ENCODE peak calls at places on chromosome 20, in four cellular contexts. G is K562, J is HepG2, B is GM12878. O is an unnamed sample.

GRCh38 chr20:22374678-22375590 is 209.4 kb downstream of the FOXA2 start:
- DNase-seq in J (no peak), G (no peak), B (no peak), O (no peak)

GRCh38 chr20:46021361-46022359 is 7.4 kb upstream of the SLC12A5 start:
- DNase-seq in B (no peak), G (peak; percentile 93), J (peak; percentile 69), O (peak; percentile 93)

GRCh38 chr20:59825944-59826759 is 107.3 kb downstream of the SYCP2 start:
- DNase-seq in B (no peak), G (no peak), J (no peak), O (no peak)

GRCh38 chr20:56859751-56860366 is 230.8 kb downstream of the TFAP2C start:
- DNase-seq in J (no peak), G (no peak), B (no peak), O (no peak)

GRCh38 chr20:8523684-8524083 is 391.6 kb downstream of the PLCB1 start:
- DNase-seq in J (no peak), B (no peak), G (no peak), O (no peak)

GRCh38 chr20:59071224-59071623 is 28.6 kb upstream of the PRELID3B start:
- DNase-seq in J (no peak), G (no peak), B (no peak), O (no peak)

GRCh38 chr20:24708411-24709295 is 239.2 kb downstream of the SYNDIG1 start:
- DNase-seq in J (no peak), B (no peak), G (no peak), O (no peak)

GRCh38 chr20:4766631-4767030 is 44.9 kb downstream of the PRND start:
- DNase-seq in J (no peak), B (no peak), G (peak; percentile 21), O (no peak)

GRCh38 chr20:63700199-63701050 is 4.0 kb downstream of the TNFRSF6B start:
- DNase-seq in B (no peak), J (no peak), G (peak; percentile 20), O (peak; percentile 7)

GRCh38 chr20:2335096-2335495 is 39.3 kb downstream of the TGM3 start:
- DNase-seq in G (no peak), B (no peak), J (no peak), O (no peak)

GRCh38 chr20:25087186-25087929 is 5.4 kb upstream of the VSX1 start:
- DNase-seq in J (no peak), B (no peak), G (no peak), O (no peak)

GRCh38 chr20:39839406-39840119 is 849.5 kb downstream of the MAFB start:
- DNase-seq in G (no peak), B (no peak), J (no peak), O (no peak)

GRCh38 chr20:58112017-58112781 is 116.3 kb downstream of the ANKRD60 start:
- DNase-seq in B (peak; percentile 55), J (no peak), G (no peak), O (no peak)

GRCh38 chr20:49724637-49725606 is 11.2 kb upstream of the B4GALT5 start:
- DNase-seq in J (peak; percentile 61), B (no peak), G (peak; percentile 60), O (no peak)

GRCh38 chr20:3461191-3461874 is 9.5 kb upstream of the ATRN start:
- DNase-seq in B (no peak), G (no peak), J (no peak), O (no peak)

GRCh38 chr20:34111057-34111711 is 859 bp downstream of the EIF2S2 start:
- DNase-seq in G (no peak), J (no peak), B (no peak), O (no peak)

GRCh38 chr20:48170625-48171024 is 385.3 kb upstream of the SULF2 start:
- DNase-seq in G (no peak), B (no peak), J (no peak), O (no peak)

GRCh38 chr20:57212890-57213276 is 53.6 kb downstream of the BMP7 start:
- DNase-seq in J (no peak), B (no peak), G (no peak), O (no peak)

GRCh38 chr20:48008850-48009535 is 223.7 kb upstream of the SULF2 start:
- DNase-seq in G (no peak), J (no peak), B (no peak), O (no peak)

GRCh38 chr20:37564388-37565133 is 36.9 kb upstream of the BLCAP start:
- DNase-seq in J (peak; percentile 30), B (no peak), G (peak; percentile 76), O (peak; percentile 85)

GRCh38 chr20:53934421-53935352 is 135.7 kb downstream of the BCAS1 start:
- DNase-seq in B (no peak), G (peak; percentile 87), J (no peak), O (no peak)

DNA sequence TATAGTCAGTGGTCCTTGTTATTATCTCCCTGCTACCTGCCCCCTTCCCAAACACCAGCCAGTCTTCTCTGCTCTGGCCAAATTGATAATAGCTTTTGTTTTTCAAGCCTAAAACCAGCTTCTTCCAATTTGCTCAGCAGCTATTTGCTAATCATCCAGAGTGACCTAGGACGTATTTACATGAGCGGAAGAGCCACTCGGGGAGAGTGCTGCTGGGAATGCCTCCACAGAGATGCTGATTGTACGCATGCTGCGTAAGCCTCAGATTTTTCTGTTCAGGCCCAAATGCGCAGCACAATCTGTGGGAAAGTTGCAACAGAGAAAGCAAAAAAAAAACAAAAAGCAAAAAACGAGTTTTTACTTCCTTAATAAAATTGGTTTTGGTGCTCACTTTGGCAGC is 24.4 kb upstream of the ID1 start:
- DNase-seq in B (no peak), G (no peak), J (peak; percentile 52), O (no peak)
- TF ChIP-seq FOXK2 in B (no peak), G (no peak), J (no peak), O (no peak)

DNA sequence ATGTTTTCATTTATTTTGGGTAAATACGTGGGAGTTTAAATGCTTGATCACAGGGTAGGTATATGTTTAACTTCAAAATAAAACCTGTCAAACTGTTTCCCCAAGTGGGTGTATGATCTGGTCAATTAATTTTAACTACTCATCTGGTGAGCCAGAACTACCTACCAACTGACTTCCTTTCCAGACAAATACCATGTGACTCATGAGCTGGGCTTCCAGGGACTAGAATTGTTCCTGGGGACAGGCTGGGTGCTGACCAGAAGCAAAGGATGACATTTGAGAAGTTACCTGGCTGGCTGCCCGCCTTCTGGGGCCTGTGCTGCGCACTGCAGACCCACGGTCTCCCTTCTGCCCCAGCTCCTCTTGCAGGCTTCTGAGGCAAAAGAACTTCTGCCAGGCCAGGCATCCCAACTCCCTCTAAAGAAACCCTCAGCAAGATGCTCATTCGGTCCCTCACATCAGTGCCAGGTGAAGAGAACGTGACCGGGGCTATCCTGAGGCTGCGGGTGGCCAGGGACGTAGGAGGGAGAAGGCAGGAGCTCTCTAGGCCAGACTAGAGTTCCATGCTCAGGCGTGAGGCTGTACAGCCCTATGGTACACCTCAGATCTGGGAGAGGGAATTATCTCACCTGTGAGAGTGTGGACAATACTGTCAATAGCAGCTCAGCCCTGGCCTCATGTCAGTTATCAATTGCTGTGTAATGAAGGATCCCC is 103.6 kb downstream of the JPH2 start:
- DNase-seq in B (no peak), J (no peak), G (no peak), O (no peak)
- TF ChIP-seq BHLHE40 in B (no peak), J (no peak), G (no peak), O (no peak)

DNA sequence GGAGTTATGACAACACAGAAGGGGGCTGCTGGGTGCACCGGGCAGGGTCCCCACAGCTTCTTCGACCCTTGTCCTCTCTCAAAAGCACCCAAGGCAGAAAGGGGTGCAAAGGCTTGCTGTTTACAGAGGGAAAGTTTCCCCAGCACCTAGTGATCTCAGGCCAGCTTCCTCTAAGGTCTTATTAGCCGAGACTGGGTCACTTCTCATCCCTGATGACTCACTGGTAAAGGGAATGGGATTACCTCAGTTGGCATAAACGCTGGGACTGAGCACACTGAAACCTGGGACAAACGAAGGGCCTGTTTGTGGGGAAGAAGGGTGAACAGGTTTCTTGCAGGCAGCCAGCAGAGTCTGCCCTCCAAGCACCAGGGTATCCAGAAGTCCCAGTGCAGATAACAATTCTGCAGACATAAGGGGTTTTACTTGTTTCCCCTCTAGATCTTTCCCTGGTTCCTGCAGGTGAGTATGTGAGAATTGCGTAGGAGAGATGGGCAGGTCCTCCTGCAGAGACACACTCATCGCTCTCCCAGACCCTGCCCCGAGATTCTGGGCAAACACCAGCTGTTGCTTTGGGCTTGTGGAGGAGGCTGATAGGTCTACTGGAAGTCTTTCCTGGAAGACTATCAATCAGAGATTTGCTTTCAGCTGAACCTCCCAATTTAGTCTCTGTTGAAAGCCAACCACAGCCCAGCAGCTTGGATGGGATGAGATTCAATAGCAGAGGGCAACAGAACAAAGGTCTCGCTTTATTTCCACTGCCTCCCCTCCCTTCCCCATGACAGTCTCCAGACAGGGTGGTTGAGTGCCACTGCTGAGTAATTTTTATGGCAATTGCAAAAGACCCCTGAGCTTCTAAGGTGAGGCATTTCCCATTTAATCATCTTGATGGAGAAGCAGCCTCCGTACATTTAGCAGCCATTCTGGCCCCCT is 25.7 kb downstream of the KCNG1 start:
- DNase-seq in B (no peak), G (no peak), J (no peak), O (no peak)
- TF ChIP-seq FOXK2 in B (no peak), G (no peak), J (no peak), O (no peak)

GRCh38 chr20:17646901-17647301 is 35.1 kb downstream of the RRBP1 start:
- DNase-seq in J (no peak), G (no peak), B (no peak), O (no peak)
- TF ChIP-seq BHLHE40 in J (no peak), G (no peak), B (no peak), O (no peak)

DNA sequence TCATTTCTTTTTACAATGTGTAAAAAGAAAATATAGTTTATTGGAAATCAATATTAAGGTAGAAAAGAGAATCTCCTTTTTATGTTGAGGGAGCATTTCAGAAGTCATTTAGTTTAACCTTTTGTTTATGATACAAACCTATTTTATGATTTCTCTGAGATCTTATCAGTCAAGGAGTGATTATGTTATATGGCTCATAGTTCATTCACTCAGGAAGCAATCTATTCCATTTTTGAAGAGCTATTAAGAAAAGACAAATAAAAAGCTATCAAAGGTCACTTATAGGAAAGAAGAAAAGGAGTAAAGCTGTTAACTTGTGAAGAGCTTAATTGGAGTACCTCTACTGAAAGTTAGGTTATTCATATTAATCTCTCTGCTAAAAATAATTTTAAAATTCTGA is 526.6 kb upstream of the JAG1 start:
- DNase-seq in B (no peak), G (no peak), J (no peak), O (no peak)
- TF ChIP-seq FOXK2 in B (no peak), G (no peak), J (no peak), O (no peak)

DNA sequence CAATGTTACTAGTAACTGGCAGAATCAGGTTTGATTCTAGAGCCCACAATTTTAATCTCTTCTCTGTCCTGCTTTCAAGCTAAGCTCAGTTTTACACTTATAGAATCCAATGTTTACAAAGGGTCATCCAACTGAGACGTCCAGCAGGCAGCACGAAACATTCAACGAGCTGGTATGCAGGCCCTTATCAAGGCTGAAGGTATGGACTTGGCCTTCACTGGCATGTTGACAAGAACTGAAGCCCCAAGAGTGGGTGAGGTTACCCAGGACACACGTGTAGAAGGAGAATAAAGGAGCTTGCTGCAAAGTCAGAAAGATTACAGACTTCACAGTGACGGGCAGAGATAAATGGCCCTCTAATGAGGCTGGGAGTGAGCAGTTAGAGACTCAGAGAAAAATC is 187.4 kb downstream of the KIF16B start:
- DNase-seq in B (no peak), J (no peak), G (no peak), O (no peak)
- TF ChIP-seq BHLHE40 in B (no peak), J (no peak), G (no peak), O (no peak)

O was measured in HEK293T.